ENCODE peak calls at places on chromosomes 13 and 19, in four cellular contexts. H, V, E and C are unnamed samples.

GRCh38 chr13:21675095-21676007 is 4.5 kb downstream of the FGF9 start:
- DNase-seq in V (no peak), E (no peak), H (peak), C (no peak)

GRCh38 chr13:41458939-41459753 is 1.8 kb downstream of the RGCC start:
- DNase-seq in V (peak), E (peak), H (no peak), C (no peak)

GRCh38 chr19:10321874-10322835 is 6.3 kb upstream of the FDX2 start:
- DNase-seq in E (no peak), H (no peak), V (no peak), C (no peak)

GRCh38 chr13:80361883-80362327 is 21.0 kb upstream of the SPRY2 start:
- DNase-seq in H (no peak), V (no peak), E (no peak), C (peak)

GRCh38 chr19:29596885-29597525 is 9.1 kb upstream of the POP4 start:
- DNase-seq in E (no peak), V (no peak), H (no peak), C (no peak)

GRCh38 chr19:48413879-48414623 is 20.6 kb downstream of the GRIN2D start:
- DNase-seq in E (no peak), H (no peak), V (no peak), C (no peak)

GRCh38 chr13:50358221-50358620 is 343.0 kb downstream of the KCNRG start:
- DNase-seq in V (no peak), H (no peak), E (no peak), C (peak)

GRCh38 chr19:46753420-46754155 is 7.3 kb upstream of the STRN4 start:
- DNase-seq in H (no peak), E (peak), V (peak), C (no peak)

GRCh38 chr13:46165485-46166220 is 16.3 kb downstream of the LCP1 start:
- DNase-seq in H (no peak), V (no peak), E (no peak), C (no peak)

GRCh38 chr13:101624210-101624922 is 171.9 kb downstream of the ITGBL1 start:
- DNase-seq in V (no peak), H (no peak), E (no peak), C (no peak)

GRCh38 chr13:75194717-75195116 is 287.3 kb downstream of the TBC1D4 start:
- DNase-seq in H (no peak), V (no peak), E (no peak), C (peak)

GRCh38 chr19:13850910-13851753 is 25.8 kb upstream of the NANOS3 start:
- DNase-seq in E (no peak), H (no peak), V (no peak), C (peak)

GRCh38 chr13:75362026-75362425 is 119.9 kb downstream of the TBC1D4 start:
- DNase-seq in H (no peak), V (no peak), E (no peak), C (no peak)

GRCh38 chr13:20714161-20714560 is 10.7 kb downstream of the IL17D start:
- DNase-seq in V (no peak), H (no peak), E (no peak), C (no peak)

GRCh38 chr19:44807652-44808462 is 1.0 kb upstream of the BCAM start:
- DNase-seq in E (no peak), V (no peak), H (no peak), C (no peak)

GRCh38 chr13:97436845-97437244 is 2.9 kb downstream of the RAP2A start:
- DNase-seq in V (no peak), H (no peak), E (no peak), C (no peak)